ENCODE peak calls at places on chromosome 1, in nine cellular contexts. A, J, F, Q, R, B, W, E and G are unnamed samples.

GRCh38 chr1:179156708-179157107 is 72.8 kb downstream of the ABL2 start:
- DNase-seq in R (no peak), E (no peak), W (no peak), Q (no peak), B (no peak), F (no peak), J (no peak), A (no peak), G (no peak)

GRCh38 chr1:226308166-226308722 is 720 bp downstream of the LIN9 start:
- DNase-seq in R (no peak), W (no peak), A (peak), E (peak), J (peak), B (no peak), F (no peak), Q (no peak), G (no peak)

GRCh38 chr1:22176258-22176657 is 33.4 kb upstream of the WNT4 start:
- DNase-seq in R (no peak), B (no peak), F (no peak), Q (no peak), E (no peak), W (no peak), J (peak), A (peak), G (no peak)

GRCh38 chr1:223712184-223712855 is at the start of gene CAPN2:
- DNase-seq in A (peak), E (peak), J (no peak), R (peak), Q (peak), F (no peak), B (no peak), W (peak), G (peak)

GRCh38 chr1:109787211-109787844 is 23.6 kb upstream of the EPS8L3 start:
- DNase-seq in W (peak), A (no peak), F (no peak), J (no peak), Q (peak), B (no peak), E (peak), R (no peak), G (no peak)

GRCh38 chr1:221394011-221394544 is 347.8 kb downstream of the DUSP10 start:
- DNase-seq in F (no peak), J (no peak), B (peak), A (no peak), R (no peak), Q (no peak), E (no peak), W (no peak), G (peak)

GRCh38 chr1:207807395-207808321 is 55.8 kb downstream of the CD46 start:
- DNase-seq in B (no peak), A (peak), F (no peak), R (no peak), J (peak), E (no peak), Q (no peak), W (no peak), G (no peak)

GRCh38 chr1:156860639-156861423 is at the start of gene NTRK1:
- DNase-seq in B (no peak), E (no peak), F (no peak), J (peak), W (no peak), A (peak), R (peak), Q (peak), G (no peak)

GRCh38 chr1:114319480-114319879 is 165.8 kb upstream of the SYT6 start:
- DNase-seq in W (no peak), Q (peak), F (no peak), E (no peak), A (no peak), B (no peak), R (no peak), J (no peak), G (no peak)

GRCh38 chr1:163410073-163410522 is 88.3 kb downstream of the NUF2 start:
- DNase-seq in W (no peak), F (no peak), Q (peak), B (peak), A (peak), E (no peak), J (peak), R (peak), G (peak)

GRCh38 chr1:190759807-190760206 is 282.1 kb upstream of the BRINP3 start:
- DNase-seq in Q (no peak), A (no peak), F (no peak), E (no peak), B (no peak), J (no peak), W (no peak), R (no peak), G (no peak)

GRCh38 chr1:166080277-166080964 is 86.4 kb downstream of the FAM78B start:
- DNase-seq in W (peak), Q (no peak), F (no peak), R (no peak), J (no peak), E (no peak), A (peak), B (no peak), G (no peak)

GRCh38 chr1:161727343-161727924 is 6.1 kb downstream of the FCRLB start:
- DNase-seq in W (no peak), B (no peak), A (peak), E (no peak), J (no peak), F (no peak), R (no peak), Q (peak), G (peak)

GRCh38 chr1:26799479-26800133 is 11.9 kb downstream of the PIGV start:
- DNase-seq in R (no peak), B (no peak), Q (peak), W (no peak), J (no peak), E (no peak), F (no peak), A (no peak), G (peak)

GRCh38 chr1:186662752-186663151 is 17.5 kb downstream of the PTGS2 start:
- DNase-seq in E (no peak), Q (peak), R (no peak), F (no peak), W (no peak), A (no peak), J (no peak), B (no peak), G (peak)

GRCh38 chr1:245258271-245258920 is 103.6 kb downstream of the KIF26B start:
- DNase-seq in R (no peak), F (no peak), E (peak), Q (peak), W (no peak), B (no peak), J (no peak), A (no peak), G (no peak)

GRCh38 chr1:110526189-110526588 is 7.2 kb upstream of the KCNA10 start:
- DNase-seq in A (no peak), Q (no peak), F (no peak), E (no peak), J (no peak), B (no peak), R (no peak), W (no peak), G (no peak)

GRCh38 chr1:21871943-21872342 is 59.9 kb downstream of the LDLRAD2 start:
- DNase-seq in E (no peak), J (peak), R (no peak), Q (peak), F (no peak), W (no peak), B (no peak), A (no peak), G (no peak)

GRCh38 chr1:150127868-150128267 is 21.8 kb upstream of the PLEKHO1 start:
- DNase-seq in A (no peak), F (no peak), J (no peak), W (no peak), B (no peak), E (no peak), R (no peak), Q (no peak), G (no peak)

GRCh38 chr1:225341642-225342041 is 86.2 kb downstream of the LBR start:
- DNase-seq in W (no peak), F (no peak), J (no peak), B (no peak), E (no peak), Q (no peak), A (no peak), R (no peak), G (no peak)

GRCh38 chr1:232306269-232306911 is 323.5 kb downstream of the SIPA1L2 start:
- DNase-seq in R (peak), A (no peak), W (no peak), J (no peak), F (no peak), E (no peak), B (no peak), Q (no peak), G (peak)

GRCh38 chr1:224922404-224923164 is 6.9 kb upstream of the DNAH14 start:
- DNase-seq in J (peak), W (no peak), F (no peak), B (no peak), R (peak), A (peak), E (no peak), Q (peak), G (peak)

GRCh38 chr1:234980657-234981396 is 147.8 kb downstream of the TOMM20 start:
- DNase-seq in R (no peak), B (peak), J (peak), W (peak), Q (peak), A (peak), F (peak), E (peak), G (peak)

GRCh38 chr1:190377294-190377693 is 100.4 kb downstream of the BRINP3 start:
- DNase-seq in F (no peak), J (peak), R (no peak), W (no peak), Q (no peak), B (no peak), A (peak), E (no peak), G (no peak)

GRCh38 chr1:204565617-204566582 is 49.7 kb downstream of the MDM4 start:
- DNase-seq in A (peak), R (peak), B (peak), Q (peak), J (peak), F (no peak), W (no peak), E (no peak), G (peak)

GRCh38 chr1:48677306-48678287 is 99.1 kb downstream of the BEND5 start:
- DNase-seq in B (peak), Q (peak), F (peak), A (peak), R (peak), J (peak), E (peak), W (no peak), G (peak)

GRCh38 chr1:193019442-193020026 is 39.6 kb downstream of the UCHL5 start:
- DNase-seq in A (peak), R (peak), J (peak), E (no peak), W (no peak), Q (peak), F (no peak), B (peak), G (peak)

GRCh38 chr1:194069168-194069830 is 882.9 kb upstream of the B3GALT2 start:
- DNase-seq in A (no peak), R (peak), W (no peak), F (no peak), E (peak), B (no peak), J (no peak), Q (peak), G (peak)

GRCh38 chr1:157626099-157626498 is 28.2 kb upstream of the FCRL4 start:
- DNase-seq in R (peak), F (no peak), W (no peak), E (no peak), Q (no peak), J (peak), A (peak), B (no peak), G (no peak)

GRCh38 chr1:76239470-76239918 is 164.9 kb downstream of the ST6GALNAC3 start:
- DNase-seq in A (no peak), R (no peak), Q (no peak), J (no peak), W (no peak), F (no peak), B (no peak), E (no peak), G (no peak)

GRCh38 chr1:223775054-223775453 is 62.7 kb downstream of the CAPN2 start:
- DNase-seq in B (no peak), J (no peak), W (no peak), E (no peak), Q (no peak), R (no peak), F (no peak), A (no peak), G (peak)

GRCh38 chr1:248000169-248000568 is 13.3 kb upstream of the OR2L5 start:
- DNase-seq in W (no peak), F (no peak), B (no peak), Q (peak), E (no peak), R (no peak), A (no peak), J (no peak), G (no peak)

GRCh38 chr1:87147851-87148250 is 180.8 kb upstream of the LMO4 start:
- DNase-seq in J (no peak), E (no peak), R (no peak), F (no peak), B (no peak), Q (no peak), W (no peak), A (no peak), G (no peak)

GRCh38 chr1:235199441-235199840 is 38.4 kb upstream of the RBM34 start:
- DNase-seq in J (peak), E (no peak), W (no peak), A (no peak), B (peak), R (peak), Q (peak), F (no peak), G (peak)

GRCh38 chr1:105664495-105664894 is 1392.0 kb upstream of the PRMT6 start:
- DNase-seq in E (no peak), J (no peak), Q (no peak), W (no peak), A (no peak), B (no peak), F (no peak), R (no peak), G (no peak)

GRCh38 chr1:235583511-235584001 is 66.0 kb downstream of the GNG4 start:
- DNase-seq in R (no peak), Q (peak), A (no peak), F (no peak), E (no peak), B (no peak), W (no peak), J (no peak), G (no peak)

GRCh38 chr1:183275322-183275721 is 89.3 kb downstream of the LAMC2 start:
- DNase-seq in Q (no peak), E (no peak), W (no peak), A (no peak), J (no peak), R (no peak), B (no peak), F (no peak), G (no peak)

GRCh38 chr1:219563568-219563967 is 49.3 kb downstream of the ZC3H11B start:
- DNase-seq in A (no peak), E (no peak), F (no peak), W (no peak), Q (no peak), B (no peak), J (no peak), R (no peak), G (no peak)

GRCh38 chr1:28915036-28915895 is 897 bp downstream of the EPB41 start:
- DNase-seq in E (peak), F (no peak), A (peak), Q (peak), R (peak), J (peak), W (no peak), B (no peak), G (peak)

GRCh38 chr1:174965006-174965971 is 34.5 kb upstream of the CACYBP start:
- DNase-seq in J (peak), A (peak), Q (no peak), R (no peak), W (no peak), F (no peak), E (peak), B (no peak), G (no peak)

GRCh38 chr1:174963547-174964125 is 36.1 kb upstream of the CACYBP start:
- DNase-seq in Q (no peak), W (no peak), A (peak), R (no peak), E (no peak), F (no peak), B (no peak), J (peak), G (no peak)

GRCh38 chr1:174966000-174966572 is 33.7 kb upstream of the CACYBP start:
- DNase-seq in Q (peak), E (no peak), J (no peak), B (no peak), A (no peak), F (no peak), W (no peak), R (no peak), G (peak)

GRCh38 chr1:174967845-174968705 is 31.7 kb upstream of the CACYBP start:
- DNase-seq in W (no peak), F (no peak), B (no peak), E (no peak), A (peak), J (peak), Q (no peak), R (no peak), G (no peak)

GRCh38 chr1:174964261-174964984 is 35.3 kb upstream of the CACYBP start:
- DNase-seq in W (no peak), Q (peak), E (no peak), R (no peak), J (peak), B (no peak), A (peak), F (no peak), G (peak)
- H3K4me3 ChIP-seq in W (peak), Q (no peak), E (no peak), R (no peak), J (peak), B (no peak), A (no peak), F (no peak), G (no peak)

DNA sequence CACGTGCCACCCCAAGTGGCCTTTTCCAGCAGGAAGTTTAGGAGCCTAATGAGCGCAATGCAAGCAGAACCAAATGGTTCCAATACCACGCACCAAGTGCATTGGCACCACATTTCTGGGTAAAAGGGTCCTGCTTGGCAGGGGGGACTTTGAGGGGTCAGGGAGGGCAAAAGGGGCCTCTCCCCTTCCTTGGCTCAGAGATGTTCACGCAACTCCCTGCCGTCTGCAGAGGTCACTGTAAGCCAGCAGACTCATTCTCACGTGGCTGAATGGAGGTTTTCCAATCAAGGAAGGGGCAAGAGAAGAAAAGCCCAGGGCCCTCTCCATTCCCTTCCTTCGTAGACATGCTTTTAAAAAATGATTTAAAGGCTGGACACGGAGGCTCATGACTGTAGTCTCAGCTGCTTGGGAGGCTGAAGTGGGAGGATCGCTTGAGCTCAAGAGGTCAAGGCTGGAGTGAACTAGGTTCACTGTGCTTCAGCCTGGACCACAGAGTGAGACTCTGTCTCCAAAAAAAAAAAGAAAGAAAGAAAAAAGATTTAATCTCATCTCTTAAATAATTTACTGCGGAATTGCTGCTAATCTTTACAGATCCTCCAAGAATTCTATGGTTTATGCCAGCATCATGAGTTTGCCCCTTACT is 80.3 kb downstream of the RUNX3 start:
- DNase-seq in Q (no peak), F (no peak), R (peak), A (no peak), W (no peak), B (no peak), E (no peak), J (peak), G (peak)
- TF ChIP-seq CTCF in Q (peak), F (no peak), R (peak), A (peak), W (no peak), B (peak), E (no peak), J (peak), G (peak)

DNA sequence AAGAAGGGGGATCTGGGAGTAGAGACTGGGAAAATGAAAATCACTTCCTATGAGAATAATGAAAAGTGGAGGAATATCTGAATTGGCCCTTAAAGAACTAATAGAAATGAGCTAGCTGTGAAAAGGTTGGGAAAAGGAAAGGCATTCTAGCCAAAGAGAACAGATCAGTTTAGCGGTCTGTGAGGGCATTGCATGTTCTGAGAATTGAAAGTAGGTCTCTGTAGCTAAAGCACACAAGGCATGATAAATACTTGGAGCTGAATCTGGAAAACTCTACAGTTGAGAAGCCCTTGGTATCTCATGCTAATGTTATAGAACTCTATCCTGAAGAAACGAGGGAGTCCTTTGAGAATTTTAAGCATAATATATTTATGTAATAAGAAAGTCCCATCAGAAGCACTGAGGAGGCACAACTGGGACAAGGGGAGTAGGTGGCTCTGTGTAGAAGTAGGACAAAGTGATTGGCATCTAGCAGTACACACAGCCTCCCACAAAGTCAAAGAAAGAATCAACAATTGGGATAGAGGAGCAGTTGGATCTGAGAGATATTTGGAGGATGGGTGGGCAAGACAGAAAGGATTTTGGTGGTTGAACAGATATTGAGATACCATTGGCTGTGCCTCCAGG is 78.7 kb downstream of the GREM2 start:
- DNase-seq in F (no peak), R (no peak), A (no peak), B (no peak), Q (no peak), E (no peak), J (no peak), W (no peak), G (no peak)
- H3K4me3 ChIP-seq in F (no peak), R (no peak), A (no peak), B (no peak), Q (no peak), E (no peak), J (no peak), W (no peak), G (no peak)

DNA sequence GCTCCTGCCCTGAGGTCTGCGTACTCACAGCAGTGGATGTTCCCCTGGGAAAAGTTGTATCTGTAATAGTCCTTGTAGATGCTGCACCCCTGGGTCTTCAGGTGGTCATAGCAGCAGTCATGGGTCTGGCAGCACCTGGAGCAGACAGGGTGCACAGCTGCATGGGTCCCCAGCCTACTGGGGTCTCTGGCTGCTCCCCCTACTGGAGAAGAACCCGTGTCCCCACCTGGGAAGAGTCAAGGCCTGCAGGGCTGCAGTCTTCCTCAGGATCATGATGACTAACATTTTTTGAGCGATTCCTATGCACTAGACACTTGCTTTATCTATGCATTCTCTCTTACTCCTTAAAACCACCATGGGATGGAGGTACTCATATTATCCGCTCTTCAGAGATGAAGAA is 3.9 kb downstream of the PLA2G2D start:
- DNase-seq in E (no peak), F (no peak), A (no peak), B (no peak), J (no peak), R (no peak), Q (no peak), W (no peak), G (no peak)
- TF ChIP-seq CTCF in E (no peak), F (no peak), A (no peak), B (no peak), J (peak), R (no peak), Q (no peak), W (no peak), G (no peak)

GRCh38 chr1:50427086-50427817 is 4.0 kb upstream of the DMRTA2 start:
- DNase-seq in B (no peak), E (no peak), A (no peak), J (no peak), F (no peak), R (no peak), W (no peak), Q (no peak), G (no peak)
- H3K4me3 ChIP-seq in B (no peak), E (no peak), A (no peak), J (no peak), F (no peak), R (no peak), W (peak), Q (no peak), G (no peak)